ENCODE peak calls at places on chromosomes 2 and 18, in ten cellular contexts. One of them, this sample, is unnamed.

GRCh38 chr18:48376406-48376805 is 32.8 kb downstream of the ZBTB7C start:
- DNase-seq in MM.1S: no peak
- DNase-seq in activated CD8-positive, alpha-beta memory T cell treated with anti-CD3 and anti-CD28 coated beads for 1 hour: no peak
- DNase-seq in activated CD4-positive, alpha-beta T cell treated with anti-CD3 and anti-CD28 coated beads for 36 hours: no peak
- DNase-seq in AG08395: no peak
- DNase-seq in activated T-cell treated with anti-CD3 and anti-CD28 coated beads, Interleukin-2, amount 50 U/mL, for 72 hours: no peak
- DNase-seq in stimulated activated naive B cell treated with anti-CD40 and anti-IgM and Interleukin-4, amounts not matched to agents 10 μg/mL and 1 μg/mL and 100 μg/mL, for 72 hours: no peak
- DNase-seq in PC-9: no peak
- DNase-seq in iPS DF 19.7: peak
- DNase-seq in neural crest cell: no peak
- DNase-seq in this sample: no peak

GRCh38 chr2:182593394-182593707 is 122.7 kb upstream of the DNAJC10 start:
- DNase-seq in activated T-cell treated with anti-CD3 and anti-CD28 coated beads, Interleukin-2, amount 50 U/mL, for 72 hours: no peak
- DNase-seq in neural crest cell: no peak
- DNase-seq in activated CD4-positive, alpha-beta T cell treated with anti-CD3 and anti-CD28 coated beads for 36 hours: no peak
- DNase-seq in MM.1S: no peak
- DNase-seq in activated CD8-positive, alpha-beta memory T cell treated with anti-CD3 and anti-CD28 coated beads for 1 hour: no peak
- DNase-seq in stimulated activated naive B cell treated with anti-CD40 and anti-IgM and Interleukin-4, amounts not matched to agents 10 μg/mL and 1 μg/mL and 100 μg/mL, for 72 hours: no peak
- DNase-seq in iPS DF 19.7: no peak
- DNase-seq in AG08395: peak
- DNase-seq in PC-9: no peak
- DNase-seq in this sample: peak

GRCh38 chr2:119826370-119826961 is 66.7 kb downstream of the PTPN4 start:
- DNase-seq in activated CD8-positive, alpha-beta memory T cell treated with anti-CD3 and anti-CD28 coated beads for 1 hour: no peak
- DNase-seq in activated T-cell treated with anti-CD3 and anti-CD28 coated beads, Interleukin-2, amount 50 U/mL, for 72 hours: peak
- DNase-seq in MM.1S: peak
- DNase-seq in AG08395: peak
- DNase-seq in neural crest cell: peak
- DNase-seq in stimulated activated naive B cell treated with anti-CD40 and anti-IgM and Interleukin-4, amounts not matched to agents 10 μg/mL and 1 μg/mL and 100 μg/mL, for 72 hours: no peak
- DNase-seq in activated CD4-positive, alpha-beta T cell treated with anti-CD3 and anti-CD28 coated beads for 36 hours: peak
- DNase-seq in iPS DF 19.7: peak
- DNase-seq in PC-9: no peak
- DNase-seq in this sample: no peak

GRCh38 chr2:20129320-20130274 is 78.2 kb upstream of the LAPTM4A start:
- DNase-seq in activated T-cell treated with anti-CD3 and anti-CD28 coated beads, Interleukin-2, amount 50 U/mL, for 72 hours: no peak
- DNase-seq in MM.1S: peak
- DNase-seq in activated CD8-positive, alpha-beta memory T cell treated with anti-CD3 and anti-CD28 coated beads for 1 hour: no peak
- DNase-seq in activated CD4-positive, alpha-beta T cell treated with anti-CD3 and anti-CD28 coated beads for 36 hours: no peak
- DNase-seq in iPS DF 19.7: no peak
- DNase-seq in AG08395: no peak
- DNase-seq in stimulated activated naive B cell treated with anti-CD40 and anti-IgM and Interleukin-4, amounts not matched to agents 10 μg/mL and 1 μg/mL and 100 μg/mL, for 72 hours: no peak
- DNase-seq in neural crest cell: no peak
- DNase-seq in PC-9: no peak
- DNase-seq in this sample: no peak

GRCh38 chr2:26251893-26252292 is 7.2 kb downstream of the HADHB start:
- DNase-seq in PC-9: no peak
- DNase-seq in neural crest cell: no peak
- DNase-seq in iPS DF 19.7: no peak
- DNase-seq in activated CD4-positive, alpha-beta T cell treated with anti-CD3 and anti-CD28 coated beads for 36 hours: no peak
- DNase-seq in activated T-cell treated with anti-CD3 and anti-CD28 coated beads, Interleukin-2, amount 50 U/mL, for 72 hours: no peak
- DNase-seq in stimulated activated naive B cell treated with anti-CD40 and anti-IgM and Interleukin-4, amounts not matched to agents 10 μg/mL and 1 μg/mL and 100 μg/mL, for 72 hours: no peak
- DNase-seq in MM.1S: no peak
- DNase-seq in activated CD8-positive, alpha-beta memory T cell treated with anti-CD3 and anti-CD28 coated beads for 1 hour: no peak
- DNase-seq in AG08395: no peak
- DNase-seq in this sample: no peak

GRCh38 chr2:46066116-46066515 is 231.1 kb upstream of the EPAS1 start:
- DNase-seq in MM.1S: no peak
- DNase-seq in stimulated activated naive B cell treated with anti-CD40 and anti-IgM and Interleukin-4, amounts not matched to agents 10 μg/mL and 1 μg/mL and 100 μg/mL, for 72 hours: no peak
- DNase-seq in activated T-cell treated with anti-CD3 and anti-CD28 coated beads, Interleukin-2, amount 50 U/mL, for 72 hours: no peak
- DNase-seq in activated CD8-positive, alpha-beta memory T cell treated with anti-CD3 and anti-CD28 coated beads for 1 hour: no peak
- DNase-seq in AG08395: no peak
- DNase-seq in iPS DF 19.7: no peak
- DNase-seq in PC-9: no peak
- DNase-seq in neural crest cell: no peak
- DNase-seq in activated CD4-positive, alpha-beta T cell treated with anti-CD3 and anti-CD28 coated beads for 36 hours: no peak
- DNase-seq in this sample: no peak

GRCh38 chr18:6557470-6558245 is 142.9 kb upstream of the L3MBTL4 start:
- DNase-seq in MM.1S: no peak
- DNase-seq in PC-9: no peak
- DNase-seq in stimulated activated naive B cell treated with anti-CD40 and anti-IgM and Interleukin-4, amounts not matched to agents 10 μg/mL and 1 μg/mL and 100 μg/mL, for 72 hours: no peak
- DNase-seq in iPS DF 19.7: no peak
- DNase-seq in neural crest cell: no peak
- DNase-seq in activated T-cell treated with anti-CD3 and anti-CD28 coated beads, Interleukin-2, amount 50 U/mL, for 72 hours: no peak
- DNase-seq in activated CD8-positive, alpha-beta memory T cell treated with anti-CD3 and anti-CD28 coated beads for 1 hour: no peak
- DNase-seq in activated CD4-positive, alpha-beta T cell treated with anti-CD3 and anti-CD28 coated beads for 36 hours: no peak
- DNase-seq in AG08395: no peak
- DNase-seq in this sample: no peak

GRCh38 chr2:144096531-144096930 is 423.4 kb downstream of the ZEB2 start:
- DNase-seq in AG08395: no peak
- DNase-seq in activated CD4-positive, alpha-beta T cell treated with anti-CD3 and anti-CD28 coated beads for 36 hours: no peak
- DNase-seq in stimulated activated naive B cell treated with anti-CD40 and anti-IgM and Interleukin-4, amounts not matched to agents 10 μg/mL and 1 μg/mL and 100 μg/mL, for 72 hours: no peak
- DNase-seq in PC-9: no peak
- DNase-seq in MM.1S: no peak
- DNase-seq in neural crest cell: no peak
- DNase-seq in activated CD8-positive, alpha-beta memory T cell treated with anti-CD3 and anti-CD28 coated beads for 1 hour: no peak
- DNase-seq in iPS DF 19.7: no peak
- DNase-seq in activated T-cell treated with anti-CD3 and anti-CD28 coated beads, Interleukin-2, amount 50 U/mL, for 72 hours: no peak
- DNase-seq in this sample: no peak

GRCh38 chr2:76415821-76416220 is 705.1 kb upstream of the GCFC2 start:
- DNase-seq in neural crest cell: no peak
- DNase-seq in AG08395: no peak
- DNase-seq in iPS DF 19.7: no peak
- DNase-seq in activated CD8-positive, alpha-beta memory T cell treated with anti-CD3 and anti-CD28 coated beads for 1 hour: no peak
- DNase-seq in activated CD4-positive, alpha-beta T cell treated with anti-CD3 and anti-CD28 coated beads for 36 hours: no peak
- DNase-seq in stimulated activated naive B cell treated with anti-CD40 and anti-IgM and Interleukin-4, amounts not matched to agents 10 μg/mL and 1 μg/mL and 100 μg/mL, for 72 hours: no peak
- DNase-seq in PC-9: no peak
- DNase-seq in activated T-cell treated with anti-CD3 and anti-CD28 coated beads, Interleukin-2, amount 50 U/mL, for 72 hours: no peak
- DNase-seq in MM.1S: no peak
- DNase-seq in this sample: no peak

GRCh38 chr2:15472133-15472532 is 89.0 kb downstream of the NBAS start:
- DNase-seq in neural crest cell: no peak
- DNase-seq in activated CD4-positive, alpha-beta T cell treated with anti-CD3 and anti-CD28 coated beads for 36 hours: no peak
- DNase-seq in MM.1S: no peak
- DNase-seq in AG08395: no peak
- DNase-seq in activated T-cell treated with anti-CD3 and anti-CD28 coated beads, Interleukin-2, amount 50 U/mL, for 72 hours: no peak
- DNase-seq in PC-9: no peak
- DNase-seq in iPS DF 19.7: no peak
- DNase-seq in stimulated activated naive B cell treated with anti-CD40 and anti-IgM and Interleukin-4, amounts not matched to agents 10 μg/mL and 1 μg/mL and 100 μg/mL, for 72 hours: no peak
- DNase-seq in activated CD8-positive, alpha-beta memory T cell treated with anti-CD3 and anti-CD28 coated beads for 1 hour: no peak
- DNase-seq in this sample: no peak

GRCh38 chr18:58335223-58335622 is 291.2 kb downstream of the NEDD4L start:
- DNase-seq in neural crest cell: no peak
- DNase-seq in PC-9: no peak
- DNase-seq in MM.1S: no peak
- DNase-seq in AG08395: no peak
- DNase-seq in activated CD8-positive, alpha-beta memory T cell treated with anti-CD3 and anti-CD28 coated beads for 1 hour: no peak
- DNase-seq in activated T-cell treated with anti-CD3 and anti-CD28 coated beads, Interleukin-2, amount 50 U/mL, for 72 hours: no peak
- DNase-seq in stimulated activated naive B cell treated with anti-CD40 and anti-IgM and Interleukin-4, amounts not matched to agents 10 μg/mL and 1 μg/mL and 100 μg/mL, for 72 hours: no peak
- DNase-seq in activated CD4-positive, alpha-beta T cell treated with anti-CD3 and anti-CD28 coated beads for 36 hours: no peak
- DNase-seq in iPS DF 19.7: no peak
- DNase-seq in this sample: no peak

GRCh38 chr2:168152902-168153301 is 94.5 kb downstream of the STK39 start:
- DNase-seq in activated CD4-positive, alpha-beta T cell treated with anti-CD3 and anti-CD28 coated beads for 36 hours: no peak
- DNase-seq in neural crest cell: no peak
- DNase-seq in activated T-cell treated with anti-CD3 and anti-CD28 coated beads, Interleukin-2, amount 50 U/mL, for 72 hours: no peak
- DNase-seq in iPS DF 19.7: no peak
- DNase-seq in PC-9: no peak
- DNase-seq in stimulated activated naive B cell treated with anti-CD40 and anti-IgM and Interleukin-4, amounts not matched to agents 10 μg/mL and 1 μg/mL and 100 μg/mL, for 72 hours: no peak
- DNase-seq in activated CD8-positive, alpha-beta memory T cell treated with anti-CD3 and anti-CD28 coated beads for 1 hour: no peak
- DNase-seq in MM.1S: no peak
- DNase-seq in AG08395: no peak
- DNase-seq in this sample: no peak

GRCh38 chr2:38127277-38127676 is 51.3 kb upstream of the CYP1B1 start:
- DNase-seq in AG08395: no peak
- DNase-seq in activated CD8-positive, alpha-beta memory T cell treated with anti-CD3 and anti-CD28 coated beads for 1 hour: no peak
- DNase-seq in neural crest cell: no peak
- DNase-seq in iPS DF 19.7: no peak
- DNase-seq in MM.1S: no peak
- DNase-seq in activated CD4-positive, alpha-beta T cell treated with anti-CD3 and anti-CD28 coated beads for 36 hours: no peak
- DNase-seq in activated T-cell treated with anti-CD3 and anti-CD28 coated beads, Interleukin-2, amount 50 U/mL, for 72 hours: no peak
- DNase-seq in PC-9: no peak
- DNase-seq in stimulated activated naive B cell treated with anti-CD40 and anti-IgM and Interleukin-4, amounts not matched to agents 10 μg/mL and 1 μg/mL and 100 μg/mL, for 72 hours: no peak
- DNase-seq in this sample: no peak

GRCh38 chr18:12621737-12622306 is 36.1 kb downstream of the SPIRE1 start:
- DNase-seq in AG08395: peak
- DNase-seq in activated CD8-positive, alpha-beta memory T cell treated with anti-CD3 and anti-CD28 coated beads for 1 hour: no peak
- DNase-seq in stimulated activated naive B cell treated with anti-CD40 and anti-IgM and Interleukin-4, amounts not matched to agents 10 μg/mL and 1 μg/mL and 100 μg/mL, for 72 hours: no peak
- DNase-seq in iPS DF 19.7: no peak
- DNase-seq in MM.1S: no peak
- DNase-seq in activated T-cell treated with anti-CD3 and anti-CD28 coated beads, Interleukin-2, amount 50 U/mL, for 72 hours: no peak
- DNase-seq in activated CD4-positive, alpha-beta T cell treated with anti-CD3 and anti-CD28 coated beads for 36 hours: no peak
- DNase-seq in neural crest cell: no peak
- DNase-seq in PC-9: no peak
- DNase-seq in this sample: peak

GRCh38 chr18:41814651-41815050 is 140.4 kb upstream of the PIK3C3 start:
- DNase-seq in activated CD8-positive, alpha-beta memory T cell treated with anti-CD3 and anti-CD28 coated beads for 1 hour: no peak
- DNase-seq in AG08395: no peak
- DNase-seq in neural crest cell: no peak
- DNase-seq in activated T-cell treated with anti-CD3 and anti-CD28 coated beads, Interleukin-2, amount 50 U/mL, for 72 hours: no peak
- DNase-seq in activated CD4-positive, alpha-beta T cell treated with anti-CD3 and anti-CD28 coated beads for 36 hours: no peak
- DNase-seq in stimulated activated naive B cell treated with anti-CD40 and anti-IgM and Interleukin-4, amounts not matched to agents 10 μg/mL and 1 μg/mL and 100 μg/mL, for 72 hours: no peak
- DNase-seq in PC-9: no peak
- DNase-seq in MM.1S: no peak
- DNase-seq in iPS DF 19.7: no peak
- DNase-seq in this sample: no peak